ENCODE peak calls at places on chromosomes 3 and 15, in six cellular contexts. One of them, this sample, is unnamed.

GRCh38 chr3:66405701-66406091 is 95.1 kb downstream of the LRIG1 start:
- DNase-seq in stimulated activated naive CD8-positive, alpha-beta T cell treated with anti-CD3 and anti-CD28 coated beads, Interleukin-15, amount 100 ng/mL, for 72 hours: no peak
- DNase-seq in stimulated activated CD4-positive, alpha-beta T cell treated with anti-CD3 and anti-CD28 coated beads, Interleukin-12 subunit alpha, Interleukin-12 subunit beta, amount 100 ng/mL, for 24 hours: no peak
- DNase-seq in mammary epithelial cell: no peak
- DNase-seq in lower lobe of right lung: no peak
- DNase-seq in neural crest cell: no peak
- DNase-seq in this sample: no peak

GRCh38 chr3:43995078-43995928 is 246.4 kb upstream of the TOPAZ1 start:
- DNase-seq in stimulated activated naive CD8-positive, alpha-beta T cell treated with anti-CD3 and anti-CD28 coated beads, Interleukin-15, amount 100 ng/mL, for 72 hours: peak
- DNase-seq in stimulated activated CD4-positive, alpha-beta T cell treated with anti-CD3 and anti-CD28 coated beads, Interleukin-12 subunit alpha, Interleukin-12 subunit beta, amount 100 ng/mL, for 24 hours: no peak
- DNase-seq in mammary epithelial cell: peak
- DNase-seq in lower lobe of right lung: peak
- DNase-seq in neural crest cell: no peak
- DNase-seq in this sample: no peak

GRCh38 chr15:89665449-89666146 is 10.3 kb upstream of the KIF7 start:
- DNase-seq in stimulated activated naive CD8-positive, alpha-beta T cell treated with anti-CD3 and anti-CD28 coated beads, Interleukin-15, amount 100 ng/mL, for 72 hours: peak
- DNase-seq in stimulated activated CD4-positive, alpha-beta T cell treated with anti-CD3 and anti-CD28 coated beads, Interleukin-12 subunit alpha, Interleukin-12 subunit beta, amount 100 ng/mL, for 24 hours: no peak
- DNase-seq in mammary epithelial cell: no peak
- DNase-seq in lower lobe of right lung: peak
- DNase-seq in neural crest cell: peak
- DNase-seq in this sample: no peak

GRCh38 chr3:194196876-194197275 is 60.9 kb downstream of the HES1 start:
- DNase-seq in stimulated activated naive CD8-positive, alpha-beta T cell treated with anti-CD3 and anti-CD28 coated beads, Interleukin-15, amount 100 ng/mL, for 72 hours: no peak
- DNase-seq in stimulated activated CD4-positive, alpha-beta T cell treated with anti-CD3 and anti-CD28 coated beads, Interleukin-12 subunit alpha, Interleukin-12 subunit beta, amount 100 ng/mL, for 24 hours: no peak
- DNase-seq in mammary epithelial cell: no peak
- DNase-seq in lower lobe of right lung: no peak
- DNase-seq in neural crest cell: no peak
- DNase-seq in this sample: no peak

GRCh38 chr3:172256101-172256687 is 192.1 kb downstream of the GHSR start:
- DNase-seq in stimulated activated naive CD8-positive, alpha-beta T cell treated with anti-CD3 and anti-CD28 coated beads, Interleukin-15, amount 100 ng/mL, for 72 hours: no peak
- DNase-seq in stimulated activated CD4-positive, alpha-beta T cell treated with anti-CD3 and anti-CD28 coated beads, Interleukin-12 subunit alpha, Interleukin-12 subunit beta, amount 100 ng/mL, for 24 hours: no peak
- DNase-seq in mammary epithelial cell: no peak
- DNase-seq in lower lobe of right lung: no peak
- DNase-seq in neural crest cell: no peak
- DNase-seq in this sample: no peak

GRCh38 chr15:90710436-90710835 is 6.7 kb upstream of the BLM start:
- DNase-seq in stimulated activated naive CD8-positive, alpha-beta T cell treated with anti-CD3 and anti-CD28 coated beads, Interleukin-15, amount 100 ng/mL, for 72 hours: no peak
- DNase-seq in stimulated activated CD4-positive, alpha-beta T cell treated with anti-CD3 and anti-CD28 coated beads, Interleukin-12 subunit alpha, Interleukin-12 subunit beta, amount 100 ng/mL, for 24 hours: no peak
- DNase-seq in mammary epithelial cell: no peak
- DNase-seq in lower lobe of right lung: peak
- DNase-seq in neural crest cell: no peak
- DNase-seq in this sample: no peak

GRCh38 chr3:152236741-152237140 is 32.0 kb upstream of the MBNL1 start:
- DNase-seq in stimulated activated naive CD8-positive, alpha-beta T cell treated with anti-CD3 and anti-CD28 coated beads, Interleukin-15, amount 100 ng/mL, for 72 hours: no peak
- DNase-seq in stimulated activated CD4-positive, alpha-beta T cell treated with anti-CD3 and anti-CD28 coated beads, Interleukin-12 subunit alpha, Interleukin-12 subunit beta, amount 100 ng/mL, for 24 hours: no peak
- DNase-seq in mammary epithelial cell: no peak
- DNase-seq in lower lobe of right lung: no peak
- DNase-seq in neural crest cell: no peak
- DNase-seq in this sample: no peak

GRCh38 chr15:89785064-89785770 is 9.1 kb downstream of the MESP2 start:
- DNase-seq in stimulated activated naive CD8-positive, alpha-beta T cell treated with anti-CD3 and anti-CD28 coated beads, Interleukin-15, amount 100 ng/mL, for 72 hours: no peak
- DNase-seq in stimulated activated CD4-positive, alpha-beta T cell treated with anti-CD3 and anti-CD28 coated beads, Interleukin-12 subunit alpha, Interleukin-12 subunit beta, amount 100 ng/mL, for 24 hours: no peak
- DNase-seq in mammary epithelial cell: no peak
- DNase-seq in lower lobe of right lung: no peak
- DNase-seq in neural crest cell: no peak
- DNase-seq in this sample: no peak

GRCh38 chr3:148816427-148816826 is 11.2 kb upstream of the CPB1 start:
- DNase-seq in stimulated activated naive CD8-positive, alpha-beta T cell treated with anti-CD3 and anti-CD28 coated beads, Interleukin-15, amount 100 ng/mL, for 72 hours: no peak
- DNase-seq in stimulated activated CD4-positive, alpha-beta T cell treated with anti-CD3 and anti-CD28 coated beads, Interleukin-12 subunit alpha, Interleukin-12 subunit beta, amount 100 ng/mL, for 24 hours: no peak
- DNase-seq in mammary epithelial cell: no peak
- DNase-seq in lower lobe of right lung: no peak
- DNase-seq in neural crest cell: no peak
- DNase-seq in this sample: no peak

GRCh38 chr3:58938057-58938456 is 111.8 kb downstream of the CFAP20DC start:
- DNase-seq in stimulated activated naive CD8-positive, alpha-beta T cell treated with anti-CD3 and anti-CD28 coated beads, Interleukin-15, amount 100 ng/mL, for 72 hours: no peak
- DNase-seq in stimulated activated CD4-positive, alpha-beta T cell treated with anti-CD3 and anti-CD28 coated beads, Interleukin-12 subunit alpha, Interleukin-12 subunit beta, amount 100 ng/mL, for 24 hours: no peak
- DNase-seq in mammary epithelial cell: no peak
- DNase-seq in lower lobe of right lung: no peak
- DNase-seq in neural crest cell: no peak
- DNase-seq in this sample: no peak

GRCh38 chr3:30455840-30456239 is 150.6 kb upstream of the TGFBR2 start:
- DNase-seq in stimulated activated naive CD8-positive, alpha-beta T cell treated with anti-CD3 and anti-CD28 coated beads, Interleukin-15, amount 100 ng/mL, for 72 hours: no peak
- DNase-seq in stimulated activated CD4-positive, alpha-beta T cell treated with anti-CD3 and anti-CD28 coated beads, Interleukin-12 subunit alpha, Interleukin-12 subunit beta, amount 100 ng/mL, for 24 hours: no peak
- DNase-seq in mammary epithelial cell: no peak
- DNase-seq in lower lobe of right lung: no peak
- DNase-seq in neural crest cell: no peak
- DNase-seq in this sample: no peak

GRCh38 chr15:96321422-96322391 is 8.8 kb upstream of the NR2F2 start:
- DNase-seq in stimulated activated naive CD8-positive, alpha-beta T cell treated with anti-CD3 and anti-CD28 coated beads, Interleukin-15, amount 100 ng/mL, for 72 hours: no peak
- DNase-seq in stimulated activated CD4-positive, alpha-beta T cell treated with anti-CD3 and anti-CD28 coated beads, Interleukin-12 subunit alpha, Interleukin-12 subunit beta, amount 100 ng/mL, for 24 hours: no peak
- DNase-seq in mammary epithelial cell: no peak
- DNase-seq in lower lobe of right lung: peak
- DNase-seq in neural crest cell: peak
- DNase-seq in this sample: no peak

GRCh38 chr3:48979451-48979850 is 10.6 kb upstream of the P4HTM start:
- DNase-seq in stimulated activated naive CD8-positive, alpha-beta T cell treated with anti-CD3 and anti-CD28 coated beads, Interleukin-15, amount 100 ng/mL, for 72 hours: no peak
- DNase-seq in stimulated activated CD4-positive, alpha-beta T cell treated with anti-CD3 and anti-CD28 coated beads, Interleukin-12 subunit alpha, Interleukin-12 subunit beta, amount 100 ng/mL, for 24 hours: no peak
- DNase-seq in mammary epithelial cell: no peak
- DNase-seq in lower lobe of right lung: no peak
- DNase-seq in neural crest cell: no peak
- DNase-seq in this sample: no peak

GRCh38 chr15:64678126-64678819 is 97.1 kb downstream of the RBPMS2 start:
- DNase-seq in stimulated activated naive CD8-positive, alpha-beta T cell treated with anti-CD3 and anti-CD28 coated beads, Interleukin-15, amount 100 ng/mL, for 72 hours: no peak
- DNase-seq in stimulated activated CD4-positive, alpha-beta T cell treated with anti-CD3 and anti-CD28 coated beads, Interleukin-12 subunit alpha, Interleukin-12 subunit beta, amount 100 ng/mL, for 24 hours: no peak
- DNase-seq in mammary epithelial cell: peak
- DNase-seq in lower lobe of right lung: no peak
- DNase-seq in neural crest cell: no peak
- DNase-seq in this sample: no peak

GRCh38 chr3:148794357-148794756 is 33.3 kb upstream of the CPB1 start:
- DNase-seq in stimulated activated naive CD8-positive, alpha-beta T cell treated with anti-CD3 and anti-CD28 coated beads, Interleukin-15, amount 100 ng/mL, for 72 hours: no peak
- DNase-seq in stimulated activated CD4-positive, alpha-beta T cell treated with anti-CD3 and anti-CD28 coated beads, Interleukin-12 subunit alpha, Interleukin-12 subunit beta, amount 100 ng/mL, for 24 hours: no peak
- DNase-seq in mammary epithelial cell: no peak
- DNase-seq in lower lobe of right lung: no peak
- DNase-seq in neural crest cell: no peak
- DNase-seq in this sample: no peak

GRCh38 chr15:51883436-51883835 is 54.0 kb downstream of the TMOD3 start:
- DNase-seq in stimulated activated naive CD8-positive, alpha-beta T cell treated with anti-CD3 and anti-CD28 coated beads, Interleukin-15, amount 100 ng/mL, for 72 hours: no peak
- DNase-seq in stimulated activated CD4-positive, alpha-beta T cell treated with anti-CD3 and anti-CD28 coated beads, Interleukin-12 subunit alpha, Interleukin-12 subunit beta, amount 100 ng/mL, for 24 hours: no peak
- DNase-seq in mammary epithelial cell: no peak
- DNase-seq in lower lobe of right lung: no peak
- DNase-seq in neural crest cell: no peak
- DNase-seq in this sample: no peak